ENCODE peak calls at places on chromosomes 16 and 17, in five cellular contexts. One of them, this sample, is unnamed.

GRCh38 chr16:21526923-21527807 is 72.2 kb upstream of the METTL9 start:
- DNase-seq in stomach: no peak
- DNase-seq in tibial artery: no peak
- DNase-seq in heart left ventricle: no peak
- DNase-seq in fibroblast of lung: no peak
- DNase-seq in this sample: no peak

GRCh38 chr17:57424273-57424672 is 167.9 kb downstream of the MSI2 start:
- DNase-seq in heart left ventricle: no peak
- DNase-seq in fibroblast of lung: no peak
- DNase-seq in tibial artery: no peak
- DNase-seq in stomach: no peak
- DNase-seq in this sample: no peak

GRCh38 chr17:58156839-58157803 is 8.9 kb downstream of the OR4D1 start:
- DNase-seq in tibial artery: no peak
- DNase-seq in stomach: no peak
- DNase-seq in heart left ventricle: peak; percentile 9
- DNase-seq in fibroblast of lung: no peak
- DNase-seq in this sample: no peak

GRCh38 chr17:52027620-52028019 is 130.9 kb downstream of the CA10 start:
- DNase-seq in tibial artery: no peak
- DNase-seq in stomach: no peak
- DNase-seq in fibroblast of lung: no peak
- DNase-seq in heart left ventricle: no peak
- DNase-seq in this sample: no peak

GRCh38 chr17:81012574-81013447 is 21.2 kb downstream of the CHMP6 start:
- DNase-seq in tibial artery: no peak
- DNase-seq in stomach: no peak
- DNase-seq in heart left ventricle: no peak
- DNase-seq in fibroblast of lung: no peak
- DNase-seq in this sample: no peak

GRCh38 chr17:42276359-42276608 is at the start of gene STAT5B:
- DNase-seq in fibroblast of lung: peak; percentile 55
- DNase-seq in tibial artery: peak; percentile 83
- DNase-seq in heart left ventricle: peak; percentile 78
- DNase-seq in stomach: peak; percentile 80
- DNase-seq in this sample: peak; percentile 49

GRCh38 chr16:64754279-64754678 is 367.6 kb downstream of the CDH11 start:
- DNase-seq in fibroblast of lung: no peak
- DNase-seq in stomach: no peak
- DNase-seq in tibial artery: no peak
- DNase-seq in heart left ventricle: no peak
- DNase-seq in this sample: no peak

GRCh38 chr16:22304411-22304810 is 7.2 kb downstream of the POLR3E start:
- DNase-seq in tibial artery: no peak
- DNase-seq in stomach: no peak
- DNase-seq in heart left ventricle: no peak
- DNase-seq in fibroblast of lung: no peak
- DNase-seq in this sample: no peak

GRCh38 chr17:57869599-57870282 is 19.9 kb upstream of the MRPS23 start:
- DNase-seq in fibroblast of lung: peak; percentile 94
- DNase-seq in stomach: no peak
- DNase-seq in tibial artery: no peak
- DNase-seq in heart left ventricle: no peak
- DNase-seq in this sample: no peak

GRCh38 chr16:4683255-4684029 is 9.9 kb upstream of the NUDT16L1 start:
- DNase-seq in heart left ventricle: no peak
- DNase-seq in fibroblast of lung: no peak
- DNase-seq in tibial artery: no peak
- DNase-seq in stomach: no peak
- DNase-seq in this sample: no peak

GRCh38 chr16:77213542-77214108 is 14.4 kb downstream of the SYCE1L start:
- DNase-seq in stomach: no peak
- DNase-seq in tibial artery: no peak
- DNase-seq in fibroblast of lung: peak; percentile 83
- DNase-seq in heart left ventricle: peak; percentile 28
- DNase-seq in this sample: no peak
- H3K27ac ChIP-seq in stomach: no peak overlapping the region
- H3K27ac ChIP-seq in tibial artery: no peak overlapping the region
- H3K27ac ChIP-seq in fibroblast of lung: no peak overlapping the region
- H3K27ac ChIP-seq in heart left ventricle: no peak overlapping the region
- H3K27ac ChIP-seq in this sample: no peak overlapping the region

GRCh38 chr16:8733849-8734540 is 59.6 kb downstream of the ABAT start:
- DNase-seq in stomach: no peak
- DNase-seq in fibroblast of lung: no peak
- DNase-seq in tibial artery: peak; percentile 6
- DNase-seq in heart left ventricle: no peak
- DNase-seq in this sample: no peak
- H3K27ac ChIP-seq in stomach: no peak overlapping the region
- H3K27ac ChIP-seq in fibroblast of lung: no peak overlapping the region
- H3K27ac ChIP-seq in tibial artery: no peak overlapping the region
- H3K27ac ChIP-seq in heart left ventricle: no peak overlapping the region
- H3K27ac ChIP-seq in this sample: no peak overlapping the region

GRCh38 chr17:50221500-50222480 is 20.4 kb upstream of the COL1A1 start:
- DNase-seq in heart left ventricle: no peak
- DNase-seq in fibroblast of lung: peak; percentile 70
- DNase-seq in tibial artery: peak; percentile 94
- DNase-seq in stomach: no peak
- DNase-seq in this sample: no peak
- H3K27ac ChIP-seq in heart left ventricle: peak overlapping the region; percentile 20
- H3K27ac ChIP-seq in fibroblast of lung: peak overlapping the region; percentile 2
- H3K27ac ChIP-seq in tibial artery: peak overlapping the region; percentile 85
- H3K27ac ChIP-seq in stomach: peak overlapping the region; percentile 43
- H3K27ac ChIP-seq in this sample: no peak overlapping the region

GRCh38 chr17:14331982-14332298 is 31.1 kb downstream of the HS3ST3B1 start:
- DNase-seq in tibial artery: no peak
- DNase-seq in fibroblast of lung: no peak
- DNase-seq in heart left ventricle: no peak
- DNase-seq in stomach: no peak
- DNase-seq in this sample: no peak
- H3K27ac ChIP-seq in tibial artery: no peak overlapping the region
- H3K27ac ChIP-seq in fibroblast of lung: no peak overlapping the region
- H3K27ac ChIP-seq in heart left ventricle: no peak overlapping the region
- H3K27ac ChIP-seq in stomach: no peak overlapping the region
- H3K27ac ChIP-seq in this sample: no peak overlapping the region

DNA sequence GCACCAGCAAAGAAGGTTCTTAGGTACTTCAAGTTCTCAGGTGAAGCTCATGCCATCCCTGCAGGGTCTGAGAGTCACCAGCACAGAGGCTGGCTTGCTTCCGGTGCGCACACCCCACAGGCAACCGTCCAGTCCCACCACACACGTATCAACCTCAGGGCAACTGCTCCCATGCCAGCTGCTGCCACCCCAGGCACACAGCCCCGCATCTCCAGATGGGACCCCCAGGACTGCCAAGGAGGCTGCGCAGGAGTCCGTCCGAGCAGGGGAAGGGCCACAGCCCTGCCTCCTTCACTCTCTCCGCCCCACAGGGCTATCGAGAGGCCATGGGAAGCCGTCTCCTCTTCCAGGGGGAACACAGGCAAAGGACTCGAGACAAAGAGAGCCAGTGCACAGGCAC is 13.3 kb downstream of the KIFC3 start:
- DNase-seq in heart left ventricle: no peak
- DNase-seq in tibial artery: no peak
- DNase-seq in stomach: no peak
- DNase-seq in fibroblast of lung: no peak
- DNase-seq in this sample: no peak
- H3K27ac ChIP-seq in heart left ventricle: peak overlapping the region; percentile 86
- H3K27ac ChIP-seq in tibial artery: no peak overlapping the region
- H3K27ac ChIP-seq in stomach: no peak overlapping the region
- H3K27ac ChIP-seq in fibroblast of lung: no peak overlapping the region
- H3K27ac ChIP-seq in this sample: no peak overlapping the region

GRCh38 chr17:79987890-79988162 is 47.8 kb downstream of the TBC1D16 start:
- DNase-seq in stomach: no peak
- DNase-seq in fibroblast of lung: no peak
- DNase-seq in tibial artery: no peak
- DNase-seq in heart left ventricle: no peak
- DNase-seq in this sample: no peak

GRCh38 chr17:79985951-79986391 is 49.7 kb downstream of the TBC1D16 start:
- DNase-seq in stomach: no peak
- DNase-seq in heart left ventricle: no peak
- DNase-seq in fibroblast of lung: no peak
- DNase-seq in tibial artery: no peak
- DNase-seq in this sample: no peak

GRCh38 chr17:79987187-79987889 is 48.3 kb downstream of the TBC1D16 start:
- DNase-seq in tibial artery: no peak
- DNase-seq in fibroblast of lung: no peak
- DNase-seq in stomach: no peak
- DNase-seq in heart left ventricle: no peak
- DNase-seq in this sample: no peak

GRCh38 chr17:79985361-79985760 is 50.3 kb downstream of the TBC1D16 start:
- DNase-seq in fibroblast of lung: no peak
- DNase-seq in stomach: no peak
- DNase-seq in tibial artery: no peak
- DNase-seq in heart left ventricle: no peak
- DNase-seq in this sample: no peak

DNA sequence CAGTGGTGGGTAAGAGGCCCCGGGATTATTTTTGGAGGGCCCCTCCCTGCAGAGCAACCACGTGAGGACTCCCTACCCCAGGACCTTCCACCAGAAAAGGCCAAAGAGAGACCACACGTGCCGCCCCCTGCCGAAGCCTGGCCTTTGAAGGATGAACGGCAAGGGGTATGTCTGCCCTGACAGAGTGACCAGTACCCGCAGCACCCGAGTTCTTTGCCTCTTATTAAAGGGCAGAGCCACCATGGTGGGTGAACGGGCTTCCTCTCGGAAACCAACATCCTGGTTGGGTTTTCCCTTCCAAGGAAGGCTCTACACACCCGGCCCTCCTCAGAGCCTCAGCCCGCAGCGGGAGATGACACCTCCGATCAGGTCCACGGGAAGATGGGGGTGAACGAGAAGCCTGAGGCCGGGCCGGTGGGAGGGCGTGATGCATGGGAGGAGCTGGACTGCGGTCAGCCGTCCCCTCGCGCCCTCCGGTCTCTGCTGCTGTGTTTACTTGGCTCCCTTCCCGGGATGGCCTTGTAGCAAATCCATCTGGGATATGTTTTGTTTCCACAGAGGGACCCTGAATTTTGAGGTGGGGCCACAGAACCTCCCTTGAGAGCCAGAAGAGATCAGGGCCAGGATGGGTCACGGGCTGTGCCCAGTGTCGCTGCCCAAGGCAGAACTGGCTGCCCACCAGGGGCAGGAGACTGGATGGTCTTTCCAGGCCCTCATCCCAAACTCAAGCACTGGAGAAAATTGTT is 49.1 kb downstream of the TBC1D16 start:
- DNase-seq in heart left ventricle: peak; percentile 39
- DNase-seq in tibial artery: no peak
- DNase-seq in stomach: no peak
- DNase-seq in fibroblast of lung: peak; percentile 88
- DNase-seq in this sample: no peak
- H3K27ac ChIP-seq in heart left ventricle: no peak overlapping the region
- H3K27ac ChIP-seq in tibial artery: no peak overlapping the region
- H3K27ac ChIP-seq in stomach: no peak overlapping the region
- H3K27ac ChIP-seq in fibroblast of lung: no peak overlapping the region
- H3K27ac ChIP-seq in this sample: no peak overlapping the region

GRCh38 chr16:10870808-10871156 is 6.2 kb upstream of the CIITA start:
- DNase-seq in heart left ventricle: no peak
- DNase-seq in stomach: no peak
- DNase-seq in tibial artery: no peak
- DNase-seq in fibroblast of lung: no peak
- DNase-seq in this sample: no peak
- H3K27ac ChIP-seq in heart left ventricle: peak overlapping the region; percentile 20
- H3K27ac ChIP-seq in stomach: peak overlapping the region; percentile 79
- H3K27ac ChIP-seq in tibial artery: no peak overlapping the region
- H3K27ac ChIP-seq in fibroblast of lung: peak overlapping the region; percentile 66
- H3K27ac ChIP-seq in this sample: no peak overlapping the region

This sample was measured in caudate nucleus.